ENCODE peak calls at places on chromosome 7, in nine cellular contexts. K is stimulated activated CD8-positive, alpha-beta memory T cell treated with anti-CD3 and anti-CD28 coated beads, Interleukin-12 subunit alpha, Interleukin-12 subunit beta, amount 100 ng/mL, for 4 hours; R is frontal cortex; N is NCI-H2081; T is choroid plexus epithelial cell; X is nucleus accumbens; H is T-cell; Q is iPS-NIHi11; Y is fibroblast of the conjunctiva. A is an unnamed sample.

GRCh38 chr7:7416031-7416968 is 119.4 kb downstream of the COL28A1 start:
- DNase-seq in Q (no peak), H (peak; percentile 26), Y (no peak), X (no peak), T (peak; percentile 28), R (no peak), N (no peak), K (no peak), A (no peak)

GRCh38 chr7:464712-465461 is 54.8 kb downstream of the PDGFA start:
- DNase-seq in K (no peak), X (no peak), Y (no peak), T (peak; percentile 82), N (no peak), H (no peak), R (no peak), Q (no peak), A (no peak)

GRCh38 chr7:157412021-157412443 is 75.2 kb downstream of the DNAJB6 start:
- DNase-seq in T (peak; percentile 80), R (no peak), K (peak; percentile 19), H (no peak), N (no peak), Y (peak; percentile 17), X (no peak), Q (no peak), A (peak; percentile 32)

GRCh38 chr7:1450987-1451386 is 8.3 kb downstream of the MICALL2 start:
- DNase-seq in R (no peak), N (no peak), Q (no peak), T (no peak), Y (no peak), X (no peak), H (no peak), K (no peak), A (no peak)

GRCh38 chr7:2758673-2759603 is 70.9 kb downstream of the AMZ1 start:
- DNase-seq in X (no peak), N (no peak), Y (no peak), H (no peak), K (no peak), T (no peak), R (no peak), Q (no peak), A (no peak)

GRCh38 chr7:66583696-66584095 is 45.0 kb upstream of the KCTD7 start:
- DNase-seq in T (no peak), Y (no peak), R (no peak), X (no peak), Q (no peak), N (no peak), H (no peak), K (no peak), A (no peak)

GRCh38 chr7:378041-378420 is 88.1 kb downstream of the FOXL3 start:
- DNase-seq in T (no peak), N (no peak), X (no peak), Y (no peak), Q (no peak), K (no peak), R (no peak), H (no peak), A (no peak)

GRCh38 chr7:112056409-112056808 is 149.8 kb downstream of the DOCK4 start:
- DNase-seq in X (no peak), Q (no peak), K (no peak), N (no peak), H (no peak), Y (no peak), T (peak; percentile 91), R (no peak), A (no peak)

GRCh38 chr7:16934947-16935742 is 53.4 kb upstream of the AGR3 start:
- DNase-seq in Q (no peak), X (no peak), R (no peak), T (no peak), K (no peak), Y (no peak), H (no peak), N (no peak), A (no peak)

GRCh38 chr7:68073701-68074100 is 1077.1 kb downstream of the TYW1 start:
- DNase-seq in X (no peak), Y (no peak), N (no peak), R (no peak), Q (no peak), H (no peak), T (no peak), K (no peak), A (no peak)

GRCh38 chr7:127988743-127989142 is 42.5 kb downstream of the LRRC4 start:
- DNase-seq in K (no peak), Q (no peak), H (no peak), Y (no peak), N (no peak), R (no peak), T (no peak), X (no peak), A (no peak)

GRCh38 chr7:47941136-47941844 is 7.0 kb downstream of the PKD1L1 start:
- DNase-seq in X (no peak), R (no peak), H (no peak), Y (peak; percentile 21), Q (no peak), T (peak; percentile 82), N (no peak), K (no peak), A (no peak)

A was measured in astrocyte of the cerebellum.